ENCODE peak calls at places on chromosome X, in nine cellular contexts. One of them, this sample, is unnamed.

GRCh38 chrX:129759576-129760061 is 20.1 kb upstream of the SASH3 start:
- DNase-seq in stimulated activated CD4-positive, alpha-beta T cell treated with anti-CD3 and anti-CD28 coated beads, TNF-alpha, amount 100 ng/mL, for 48 hours: peak
- DNase-seq in nucleus accumbens: peak
- DNase-seq in EH: peak
- DNase-seq in ELR: peak
- DNase-seq in sciatic nerve: no peak
- DNase-seq in WTC11: no peak
- DNase-seq in posterior cingulate gyrus: peak
- DNase-seq in AML-193: peak
- DNase-seq in this sample: no peak

GRCh38 chrX:51814066-51814465 is 70.8 kb downstream of the GSPT2 start:
- DNase-seq in AML-193: no peak
- DNase-seq in stimulated activated CD4-positive, alpha-beta T cell treated with anti-CD3 and anti-CD28 coated beads, TNF-alpha, amount 100 ng/mL, for 48 hours: no peak
- DNase-seq in ELR: no peak
- DNase-seq in WTC11: no peak
- DNase-seq in sciatic nerve: no peak
- DNase-seq in posterior cingulate gyrus: no peak
- DNase-seq in nucleus accumbens: no peak
- DNase-seq in EH: no peak
- DNase-seq in this sample: no peak

GRCh38 chrX:154525606-154526490 is 9.8 kb upstream of the FAM3A start:
- DNase-seq in stimulated activated CD4-positive, alpha-beta T cell treated with anti-CD3 and anti-CD28 coated beads, TNF-alpha, amount 100 ng/mL, for 48 hours: no peak
- DNase-seq in nucleus accumbens: no peak
- DNase-seq in posterior cingulate gyrus: no peak
- DNase-seq in AML-193: no peak
- DNase-seq in EH: no peak
- DNase-seq in sciatic nerve: no peak
- DNase-seq in ELR: no peak
- DNase-seq in WTC11: no peak
- DNase-seq in this sample: no peak

GRCh38 chrX:148382983-148383382 is 117.4 kb upstream of the AFF2 start:
- DNase-seq in nucleus accumbens: no peak
- DNase-seq in posterior cingulate gyrus: no peak
- DNase-seq in AML-193: no peak
- DNase-seq in EH: no peak
- DNase-seq in ELR: no peak
- DNase-seq in sciatic nerve: no peak
- DNase-seq in WTC11: peak
- DNase-seq in stimulated activated CD4-positive, alpha-beta T cell treated with anti-CD3 and anti-CD28 coated beads, TNF-alpha, amount 100 ng/mL, for 48 hours: no peak
- DNase-seq in this sample: no peak

GRCh38 chrX:106612403-106612789 is 618 bp downstream of the RADX start:
- DNase-seq in WTC11: no peak
- DNase-seq in ELR: peak
- DNase-seq in EH: no peak
- DNase-seq in nucleus accumbens: no peak
- DNase-seq in stimulated activated CD4-positive, alpha-beta T cell treated with anti-CD3 and anti-CD28 coated beads, TNF-alpha, amount 100 ng/mL, for 48 hours: no peak
- DNase-seq in AML-193: no peak
- DNase-seq in posterior cingulate gyrus: no peak
- DNase-seq in sciatic nerve: no peak
- DNase-seq in this sample: no peak

GRCh38 chrX:74383611-74384010 is 37.7 kb upstream of the SLC16A2 start:
- DNase-seq in EH: peak
- DNase-seq in nucleus accumbens: no peak
- DNase-seq in AML-193: peak
- DNase-seq in sciatic nerve: no peak
- DNase-seq in stimulated activated CD4-positive, alpha-beta T cell treated with anti-CD3 and anti-CD28 coated beads, TNF-alpha, amount 100 ng/mL, for 48 hours: no peak
- DNase-seq in WTC11: peak
- DNase-seq in posterior cingulate gyrus: no peak
- DNase-seq in ELR: peak
- DNase-seq in this sample: peak

GRCh38 chrX:129769467-129770154 is 10.1 kb upstream of the SASH3 start:
- DNase-seq in nucleus accumbens: no peak
- DNase-seq in stimulated activated CD4-positive, alpha-beta T cell treated with anti-CD3 and anti-CD28 coated beads, TNF-alpha, amount 100 ng/mL, for 48 hours: peak
- DNase-seq in ELR: no peak
- DNase-seq in AML-193: no peak
- DNase-seq in EH: no peak
- DNase-seq in sciatic nerve: no peak
- DNase-seq in posterior cingulate gyrus: peak
- DNase-seq in WTC11: no peak
- DNase-seq in this sample: peak

GRCh38 chrX:27575565-27575964 is 14.6 kb upstream of the DCAF8L2 start:
- DNase-seq in WTC11: no peak
- DNase-seq in nucleus accumbens: no peak
- DNase-seq in EH: no peak
- DNase-seq in ELR: no peak
- DNase-seq in posterior cingulate gyrus: no peak
- DNase-seq in AML-193: no peak
- DNase-seq in stimulated activated CD4-positive, alpha-beta T cell treated with anti-CD3 and anti-CD28 coated beads, TNF-alpha, amount 100 ng/mL, for 48 hours: no peak
- DNase-seq in sciatic nerve: no peak
- DNase-seq in this sample: no peak

GRCh38 chrX:155022587-155022986 is at the start of gene F8:
- DNase-seq in ELR: no peak
- DNase-seq in posterior cingulate gyrus: no peak
- DNase-seq in nucleus accumbens: no peak
- DNase-seq in AML-193: no peak
- DNase-seq in EH: no peak
- DNase-seq in WTC11: no peak
- DNase-seq in sciatic nerve: no peak
- DNase-seq in stimulated activated CD4-positive, alpha-beta T cell treated with anti-CD3 and anti-CD28 coated beads, TNF-alpha, amount 100 ng/mL, for 48 hours: no peak
- DNase-seq in this sample: no peak

GRCh38 chrX:86887341-86887740 is 630.3 kb upstream of the KLHL4 start:
- DNase-seq in EH: no peak
- DNase-seq in AML-193: no peak
- DNase-seq in sciatic nerve: no peak
- DNase-seq in stimulated activated CD4-positive, alpha-beta T cell treated with anti-CD3 and anti-CD28 coated beads, TNF-alpha, amount 100 ng/mL, for 48 hours: no peak
- DNase-seq in posterior cingulate gyrus: no peak
- DNase-seq in nucleus accumbens: no peak
- DNase-seq in ELR: no peak
- DNase-seq in WTC11: no peak
- DNase-seq in this sample: no peak

GRCh38 chrX:132618810-132619209 is 130.0 kb upstream of the MBNL3 start:
- DNase-seq in sciatic nerve: no peak
- DNase-seq in WTC11: no peak
- DNase-seq in ELR: no peak
- DNase-seq in posterior cingulate gyrus: no peak
- DNase-seq in AML-193: no peak
- DNase-seq in stimulated activated CD4-positive, alpha-beta T cell treated with anti-CD3 and anti-CD28 coated beads, TNF-alpha, amount 100 ng/mL, for 48 hours: no peak
- DNase-seq in nucleus accumbens: no peak
- DNase-seq in EH: no peak
- DNase-seq in this sample: no peak

GRCh38 chrX:13690836-13691235 is 1.9 kb downstream of the RAB9A start:
- DNase-seq in nucleus accumbens: no peak
- DNase-seq in posterior cingulate gyrus: no peak
- DNase-seq in sciatic nerve: no peak
- DNase-seq in AML-193: no peak
- DNase-seq in stimulated activated CD4-positive, alpha-beta T cell treated with anti-CD3 and anti-CD28 coated beads, TNF-alpha, amount 100 ng/mL, for 48 hours: no peak
- DNase-seq in WTC11: no peak
- DNase-seq in EH: no peak
- DNase-seq in ELR: peak
- DNase-seq in this sample: no peak

GRCh38 chrX:118495958-118496762 is 545 bp downstream of the DOCK11 start:
- DNase-seq in ELR: peak
- DNase-seq in sciatic nerve: peak
- DNase-seq in WTC11: peak
- DNase-seq in stimulated activated CD4-positive, alpha-beta T cell treated with anti-CD3 and anti-CD28 coated beads, TNF-alpha, amount 100 ng/mL, for 48 hours: peak
- DNase-seq in EH: peak
- DNase-seq in AML-193: peak
- DNase-seq in nucleus accumbens: no peak
- DNase-seq in posterior cingulate gyrus: peak
- DNase-seq in this sample: peak

GRCh38 chrX:136999021-136999420 is 34.8 kb downstream of the GPR101 start:
- DNase-seq in ELR: no peak
- DNase-seq in AML-193: no peak
- DNase-seq in EH: peak
- DNase-seq in nucleus accumbens: no peak
- DNase-seq in WTC11: no peak
- DNase-seq in stimulated activated CD4-positive, alpha-beta T cell treated with anti-CD3 and anti-CD28 coated beads, TNF-alpha, amount 100 ng/mL, for 48 hours: no peak
- DNase-seq in posterior cingulate gyrus: no peak
- DNase-seq in sciatic nerve: no peak
- DNase-seq in this sample: no peak

GRCh38 chrX:45435481-45435880 is 234.8 kb upstream of the DIPK2B start:
- DNase-seq in AML-193: no peak
- DNase-seq in WTC11: no peak
- DNase-seq in stimulated activated CD4-positive, alpha-beta T cell treated with anti-CD3 and anti-CD28 coated beads, TNF-alpha, amount 100 ng/mL, for 48 hours: no peak
- DNase-seq in sciatic nerve: no peak
- DNase-seq in EH: peak
- DNase-seq in posterior cingulate gyrus: no peak
- DNase-seq in nucleus accumbens: no peak
- DNase-seq in ELR: peak
- DNase-seq in this sample: no peak

GRCh38 chrX:22690116-22690515 is 309.6 kb upstream of the DDX53 start:
- DNase-seq in EH: peak
- DNase-seq in ELR: no peak
- DNase-seq in WTC11: peak
- DNase-seq in nucleus accumbens: no peak
- DNase-seq in stimulated activated CD4-positive, alpha-beta T cell treated with anti-CD3 and anti-CD28 coated beads, TNF-alpha, amount 100 ng/mL, for 48 hours: no peak
- DNase-seq in AML-193: no peak
- DNase-seq in sciatic nerve: no peak
- DNase-seq in posterior cingulate gyrus: no peak
- DNase-seq in this sample: no peak

GRCh38 chrX:44244008-44244407 is 99.5 kb downstream of the EFHC2 start:
- DNase-seq in ELR: peak
- DNase-seq in nucleus accumbens: no peak
- DNase-seq in sciatic nerve: no peak
- DNase-seq in EH: peak
- DNase-seq in WTC11: no peak
- DNase-seq in posterior cingulate gyrus: no peak
- DNase-seq in AML-193: no peak
- DNase-seq in stimulated activated CD4-positive, alpha-beta T cell treated with anti-CD3 and anti-CD28 coated beads, TNF-alpha, amount 100 ng/mL, for 48 hours: no peak
- DNase-seq in this sample: no peak